ENCODE peak calls at places on chromosomes 11 and 22, in five cellular contexts. W is K562, Q is HCT116, Z is mammary epithelial cell, B is fibroblast of lung. N is an unnamed sample. For H3K79me2, the result is how much of the 10 kb centered on the place peaks cover.

GRCh38 chr11:86248609-86249008 is 4.1 kb downstream of the EED start:
- DNase-seq in Z (no peak), B (no peak), W (no peak), Q (no peak), N (peak)

GRCh38 chr22:48337957-48338792 is 1489.5 kb downstream of the BRD1 start:
- DNase-seq in Q (no peak), W (no peak), B (no peak), Z (no peak), N (no peak)

GRCh38 chr11:65066805-65067291 is 8.5 kb upstream of the NAALADL1 start:
- DNase-seq in B (no peak), Q (no peak), Z (no peak), W (no peak), N (no peak)

GRCh38 chr11:77197626-77198320 is 69.7 kb downstream of the MYO7A start:
- DNase-seq in W (no peak), Q (no peak), Z (no peak), B (no peak), N (no peak)

GRCh38 chr11:35111171-35112055 is 27.6 kb upstream of the CD44 start:
- DNase-seq in B (peak), Z (peak), Q (no peak), W (peak), N (no peak)

GRCh38 chr11:64745219-64745522 is 1.2 kb upstream of the RASGRP2 start:
- DNase-seq in Q (no peak), Z (no peak), B (no peak), W (no peak), N (no peak)

GRCh38 chr11:103079833-103080232 is 12.1 kb downstream of the DCUN1D5 start:
- DNase-seq in W (no peak), Z (peak), Q (no peak), B (peak), N (no peak)

GRCh38 chr22:35785181-35785923 is 67.7 kb downstream of the APOL5 start:
- DNase-seq in W (no peak), B (no peak), Z (peak), Q (no peak), N (no peak)

GRCh38 chr11:91394073-91394717 is 830.4 kb upstream of the FAT3 start:
- DNase-seq in Q (no peak), Z (no peak), B (no peak), W (no peak), N (no peak)

GRCh38 chr11:13339196-13340153 is 61.9 kb downstream of the BMAL1 start:
- DNase-seq in Q (no peak), W (peak), Z (peak), B (peak), N (no peak)

GRCh38 chr22:39845522-39845921 is 48.0 kb downstream of the ENTHD1 start:
- DNase-seq in Z (no peak), W (no peak), B (no peak), Q (no peak), N (no peak)

GRCh38 chr22:40415531-40416266 is 45.3 kb downstream of the SGSM3 start:
- DNase-seq in B (no peak), Q (no peak), Z (no peak), W (no peak), N (no peak)

GRCh38 chr11:1196516-1197391 is 26.1 kb upstream of the MUC5B start:
- DNase-seq in W (peak), Q (no peak), Z (no peak), B (no peak), N (no peak)

DNA sequence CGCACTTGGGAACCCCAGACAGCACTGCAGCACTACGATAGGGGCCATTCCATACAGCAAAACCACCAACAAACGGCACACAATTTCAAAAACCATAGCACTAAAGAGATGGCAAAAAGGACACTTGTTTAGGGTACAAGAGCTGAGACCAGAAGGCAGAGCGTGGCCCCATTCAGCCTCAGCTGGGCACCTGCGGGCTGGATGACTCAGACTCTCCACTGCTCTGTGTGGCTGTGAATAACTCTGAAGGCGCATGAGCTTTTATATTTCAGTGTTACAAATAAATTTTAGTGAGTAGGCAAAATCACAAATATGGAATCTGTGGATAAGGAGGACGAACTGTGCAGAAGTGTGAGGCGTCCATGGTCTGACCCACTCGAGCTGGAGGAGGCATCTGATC is 325.8 kb downstream of the SHANK2 start:
- DNase-seq in Z (no peak), Q (no peak), W (no peak), B (no peak), N (no peak)
- H3K79me2 ChIP-seq in Z (under half), Q (under half), W (under half), B (under half), N (under half)

GRCh38 chr11:118644496-118644895 is 35.0 kb downstream of the TREH start:
- DNase-seq in Z (no peak), Q (no peak), B (no peak), W (no peak), N (no peak)

GRCh38 chr11:118645066-118645715 is 34.3 kb downstream of the TREH start:
- DNase-seq in Z (no peak), B (no peak), W (no peak), Q (no peak), N (no peak)

GRCh38 chr11:118643995-118644345 is 35.5 kb downstream of the TREH start:
- DNase-seq in B (no peak), Z (no peak), W (no peak), Q (no peak), N (no peak)

GRCh38 chr11:118648291-118648690 is 31.2 kb downstream of the TREH start:
- DNase-seq in Z (no peak), Q (no peak), W (no peak), B (no peak), N (no peak)

DNA sequence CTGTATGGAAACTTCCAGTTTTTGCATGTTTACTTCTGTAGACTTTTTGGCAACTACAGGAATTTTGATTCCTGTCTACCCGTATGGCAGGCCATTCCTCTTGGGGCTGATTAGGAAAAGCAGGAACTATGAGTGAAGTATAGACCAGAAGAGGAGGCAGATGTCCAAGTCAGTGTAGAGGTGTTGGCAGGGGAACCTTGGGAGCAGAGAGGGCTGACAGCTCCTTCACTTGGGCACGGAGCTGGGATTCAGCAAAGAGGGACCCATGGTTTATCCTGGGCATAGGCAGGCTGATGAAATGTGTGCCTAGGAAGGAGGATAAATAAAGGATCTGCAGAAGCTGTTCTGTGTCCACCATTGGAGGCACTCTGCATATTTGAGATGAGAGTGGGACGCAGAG is 33.1 kb downstream of the TREH start:
- DNase-seq in W (no peak), Z (no peak), Q (no peak), B (no peak), N (no peak)
- H3K79me2 ChIP-seq in W (under half), Z (under half), Q (under half), B (under half), N (under half)

DNA sequence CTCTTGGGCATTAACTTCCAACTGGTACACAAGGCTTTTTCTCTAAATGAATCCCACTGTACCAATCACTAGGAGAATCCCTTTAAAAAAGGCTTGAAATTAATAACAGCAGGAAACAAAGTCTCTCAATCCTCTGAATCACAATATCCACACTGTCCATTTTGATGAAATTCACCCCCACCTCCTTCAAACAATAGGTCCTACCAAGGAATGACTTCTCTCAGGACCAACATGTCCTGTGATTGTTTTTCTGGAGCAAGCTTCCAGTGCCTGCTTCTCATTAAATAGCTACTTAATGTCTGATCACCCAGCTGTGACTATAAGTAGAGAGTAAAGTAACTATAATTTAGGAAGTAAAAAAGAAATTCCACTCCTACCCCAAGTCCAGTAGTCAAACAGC is 13.1 kb downstream of the NUMA1 start:
- DNase-seq in Q (no peak), B (no peak), Z (no peak), W (no peak), N (no peak)
- H3K79me2 ChIP-seq in Q (half or more), B (half or more), Z (half or more), W (half or more), N (under half)

GRCh38 chr11:19395050-19395449 is 154.3 kb upstream of the E2F8 start:
- DNase-seq in B (no peak), Z (no peak), W (no peak), Q (no peak), N (peak)
- H3K79me2 ChIP-seq in B (under half), Z (under half), W (under half), Q (under half), N (under half)

GRCh38 chr22:26718488-26718887 is 61.1 kb downstream of the MIAT start:
- DNase-seq in W (no peak), Q (no peak), Z (no peak), B (no peak), N (no peak)

GRCh38 chr22:26714971-26715370 is 57.6 kb downstream of the MIAT start:
- DNase-seq in B (no peak), W (no peak), Z (no peak), Q (no peak), N (no peak)

GRCh38 chr22:26713823-26714449 is 56.5 kb downstream of the MIAT start:
- DNase-seq in Q (no peak), B (no peak), Z (no peak), W (no peak), N (no peak)

GRCh38 chr22:26712158-26712557 is 54.8 kb downstream of the MIAT start:
- DNase-seq in Z (no peak), W (no peak), Q (no peak), B (no peak), N (no peak)

GRCh38 chr22:26715392-26715939 is 58.1 kb downstream of the MIAT start:
- DNase-seq in B (no peak), W (no peak), Z (no peak), Q (no peak), N (no peak)
- H3K79me2 ChIP-seq in B (under half), W (under half), Z (under half), Q (under half), N (under half)

GRCh38 chr11:33268945-33269567 is 11.9 kb downstream of the HIPK3 start:
- DNase-seq in W (no peak), B (peak), Z (no peak), Q (no peak), N (no peak)

GRCh38 chr11:33272338-33273107 is 15.3 kb downstream of the HIPK3 start:
- DNase-seq in Z (no peak), B (no peak), Q (no peak), W (no peak), N (no peak)

GRCh38 chr11:33269822-33270221 is 12.6 kb downstream of the HIPK3 start:
- DNase-seq in Z (no peak), Q (no peak), W (no peak), B (no peak), N (no peak)

GRCh38 chr11:33273656-33274055 is 16.5 kb downstream of the HIPK3 start:
- DNase-seq in Z (no peak), B (no peak), Q (no peak), W (no peak), N (no peak)
- H3K79me2 ChIP-seq in Z (half or more), B (half or more), Q (half or more), W (half or more), N (under half)

DNA sequence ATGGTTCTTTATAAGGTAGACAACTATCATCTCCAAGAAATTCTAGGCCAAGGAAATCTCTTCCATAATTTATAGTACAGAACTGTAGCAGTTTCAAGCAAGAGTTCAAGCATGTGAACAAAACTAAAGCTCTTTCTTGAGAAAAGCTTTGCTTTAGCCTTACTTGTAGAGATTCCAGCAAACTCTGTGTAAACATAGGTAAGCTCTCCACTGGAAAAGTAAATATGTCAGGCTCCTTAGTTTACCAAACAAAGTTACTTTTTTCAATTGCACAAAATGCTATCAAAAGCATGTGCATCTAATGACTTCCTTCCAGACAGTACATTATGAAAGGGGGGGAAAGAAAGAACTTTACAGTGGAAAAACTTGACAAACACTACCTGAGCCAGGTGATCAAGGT is 125.0 kb downstream of the SIK3 start:
- DNase-seq in B (no peak), Q (no peak), Z (no peak), W (no peak), N (no peak)
- H3K79me2 ChIP-seq in B (under half), Q (under half), Z (under half), W (under half), N (under half)

GRCh38 chr22:47071812-47072641 is 309.6 kb downstream of the TBC1D22A start:
- DNase-seq in B (no peak), W (no peak), Q (no peak), Z (no peak), N (no peak)
- H3K79me2 ChIP-seq in B (under half), W (under half), Q (under half), Z (under half), N (under half)